ENCODE peak calls at places on chromosomes 5 and 9, in four cellular contexts. J is choroid plexus epithelial cell, A is endodermal cell, I is body of pancreas. S is an unnamed sample.

GRCh38 chr5:137415231-137415681 is 83.9 kb downstream of the SPOCK1 start:
- DNase-seq in J (peak), I (no peak), A (no peak), S (no peak)

GRCh38 chr9:2870340-2870739 is 26.4 kb upstream of the PUM3 start:
- DNase-seq in J (no peak), A (no peak), I (no peak), S (no peak)

GRCh38 chr5:136166909-136167308 is 26.1 kb downstream of the SMIM32 start:
- DNase-seq in J (no peak), A (no peak), I (no peak), S (no peak)

GRCh38 chr9:97983524-97984187 is 515 bp downstream of the ANP32B start:
- DNase-seq in A (peak), I (peak), J (peak), S (no peak)

GRCh38 chr5:10503997-10504761 is 59.7 kb upstream of the ANKRD33B start:
- DNase-seq in I (peak), J (no peak), A (no peak), S (no peak)

GRCh38 chr5:123088031-123088805 is 823 bp upstream of the PRDM6 start:
- DNase-seq in I (peak), A (peak), J (no peak), S (no peak)

GRCh38 chr5:32116574-32117313 is 57.4 kb downstream of the GOLPH3 start:
- DNase-seq in J (peak), A (no peak), I (no peak), S (no peak)

GRCh38 chr9:114205171-114206015 is 50.1 kb downstream of the COL27A1 start:
- DNase-seq in I (no peak), J (no peak), A (no peak), S (no peak)

GRCh38 chr9:115192835-115193234 is 74.9 kb upstream of the TNC start:
- DNase-seq in A (no peak), I (no peak), J (no peak), S (no peak)

GRCh38 chr9:19320495-19320894 is 59.5 kb downstream of the RPS6 start:
- DNase-seq in I (no peak), J (no peak), A (no peak), S (no peak)

GRCh38 chr5:16842916-16843315 is 93.2 kb downstream of the MYO10 start:
- DNase-seq in I (no peak), A (no peak), J (no peak), S (no peak)

GRCh38 chr9:109806506-109807115 is 26.6 kb downstream of the PALM2AKAP2 start:
- DNase-seq in A (no peak), I (no peak), J (peak), S (peak)

GRCh38 chr5:37725185-37725584 is 114.7 kb downstream of the GDNF start:
- DNase-seq in I (no peak), A (no peak), J (no peak), S (no peak)

GRCh38 chr5:53355316-53355715 is 125.1 kb upstream of the FST start:
- DNase-seq in I (no peak), A (no peak), J (peak), S (no peak)

GRCh38 chr5:111345731-111346130 is 121.5 kb downstream of the CAMK4 start:
- DNase-seq in J (no peak), I (no peak), A (no peak), S (no peak)

GRCh38 chr9:93128715-93129224 is 5.3 kb downstream of the NINJ1 start:
- DNase-seq in J (no peak), I (no peak), A (peak), S (no peak)

GRCh38 chr5:14364096-14364495 is 217.5 kb upstream of the OTULINL start:
- DNase-seq in A (no peak), I (no peak), J (peak), S (no peak)

GRCh38 chr5:115366223-115366622 is 69.8 kb upstream of the CCDC112 start:
- DNase-seq in J (peak), A (no peak), I (no peak), S (peak)

GRCh38 chr5:98424681-98425454 is 348.6 kb upstream of the RGMB start:
- DNase-seq in J (peak), I (no peak), A (no peak), S (peak)

DNA sequence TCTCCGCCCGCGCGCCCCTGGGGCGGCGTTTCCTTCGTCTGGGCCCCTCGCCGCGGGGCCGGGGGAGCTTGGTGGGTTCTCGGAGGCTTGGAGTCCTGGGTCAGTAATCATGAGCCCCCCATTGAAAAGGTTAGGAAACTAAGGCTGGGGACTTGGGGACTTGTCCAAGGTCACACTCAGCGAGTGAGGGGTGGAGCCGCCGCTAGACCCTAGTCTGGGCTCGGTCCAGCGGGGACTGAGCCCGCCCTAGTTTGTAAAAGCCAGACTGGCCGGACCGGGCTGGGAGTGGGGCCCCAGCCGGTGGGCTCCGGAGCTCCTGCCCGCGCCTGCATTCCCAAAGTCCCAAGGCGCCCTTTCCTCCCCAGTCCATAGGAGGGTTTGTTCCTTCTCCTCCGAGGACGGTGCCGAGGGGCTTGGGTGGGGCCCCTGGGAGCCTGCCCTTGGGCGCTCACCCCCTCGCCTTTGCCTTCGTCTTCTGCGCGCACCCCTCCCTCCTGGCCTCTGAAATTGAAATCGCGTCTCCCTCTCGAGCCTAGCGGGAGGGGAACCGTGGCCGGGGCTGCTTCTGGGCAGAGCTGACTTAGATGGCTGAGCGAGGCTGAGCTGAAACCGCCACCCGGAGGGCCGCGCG is 995 bp downstream of the OLFM1 start:
- DNase-seq in A (peak), J (no peak), I (no peak), S (no peak)
- H3K4me3 ChIP-seq in A (peak), J (no peak), I (no peak), S (no peak)

DNA sequence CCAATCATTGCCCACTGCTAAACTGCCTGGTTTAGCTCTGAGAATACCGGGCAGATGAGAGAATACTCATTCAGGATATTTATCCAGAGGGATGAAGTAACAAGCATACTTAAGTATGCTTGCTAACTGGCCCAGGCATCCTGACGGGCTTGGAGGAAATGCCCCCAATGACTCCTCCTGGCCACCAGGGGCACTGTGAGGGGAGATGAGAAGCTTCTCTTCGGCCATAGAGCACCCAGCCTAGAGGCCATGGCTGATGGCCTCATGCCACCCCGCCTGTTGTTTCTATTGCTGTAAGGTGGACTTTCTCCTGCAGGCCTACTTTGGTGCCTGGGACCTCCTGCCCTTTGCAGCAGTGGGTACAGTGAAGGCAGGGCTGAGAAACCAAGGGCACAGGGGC is 134.5 kb upstream of the FSTL4 start:
- DNase-seq in A (peak), J (no peak), I (no peak), S (no peak)
- TF ChIP-seq CTCF in A (peak), J (peak), I (no peak), S (peak)

DNA sequence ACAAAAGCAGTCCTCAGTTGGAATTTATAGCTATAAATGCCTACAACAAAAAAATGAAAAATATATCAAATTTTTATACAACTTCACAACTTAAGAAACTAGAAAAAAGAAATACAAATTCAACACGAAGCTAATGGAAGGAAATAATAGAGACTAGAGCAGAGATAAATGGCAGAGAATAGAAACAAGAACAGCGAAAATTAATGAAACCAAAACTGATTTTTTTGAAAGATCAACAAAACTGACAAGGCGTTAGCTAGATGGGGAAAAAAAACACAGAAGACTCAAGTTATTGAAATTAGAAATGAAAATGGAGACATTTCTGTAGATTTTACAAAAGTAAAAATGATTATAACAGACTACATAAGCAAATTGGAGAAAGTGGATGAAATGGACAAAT is 20.6 kb downstream of the TPD52L3 start:
- DNase-seq in J (no peak), I (no peak), A (no peak), S (no peak)
- H3K4me3 ChIP-seq in J (no peak), I (no peak), A (no peak), S (no peak)

DNA sequence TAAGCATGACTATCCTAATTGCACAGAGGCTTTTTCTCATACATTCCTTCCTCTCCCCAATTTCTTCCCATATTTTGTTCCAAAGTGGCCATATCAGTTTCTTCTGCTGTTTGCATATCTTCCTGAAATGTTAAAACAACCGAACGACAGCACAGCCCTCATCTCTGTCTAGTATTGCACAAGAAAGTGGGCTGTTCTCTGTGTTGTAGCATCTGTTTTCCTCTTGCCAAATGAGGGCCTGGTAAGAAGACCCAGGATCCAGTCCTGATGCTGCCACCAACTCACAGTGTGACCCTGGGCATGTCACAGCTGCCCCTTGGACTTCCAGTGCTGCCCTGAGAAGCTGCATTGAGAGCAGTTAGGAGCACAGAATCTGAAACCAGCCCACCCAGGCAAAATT is 4.1 kb downstream of the SLC31A2 start:
- DNase-seq in I (no peak), J (peak), A (no peak), S (no peak)
- TF ChIP-seq CTCF in I (no peak), J (no peak), A (no peak), S (no peak)

GRCh38 chr9:90268613-90269012 is 374.0 kb downstream of the DIRAS2 start:
- DNase-seq in A (no peak), J (no peak), I (no peak), S (no peak)
- H3K4me3 ChIP-seq in A (no peak), J (no peak), I (no peak), S (no peak)

DNA sequence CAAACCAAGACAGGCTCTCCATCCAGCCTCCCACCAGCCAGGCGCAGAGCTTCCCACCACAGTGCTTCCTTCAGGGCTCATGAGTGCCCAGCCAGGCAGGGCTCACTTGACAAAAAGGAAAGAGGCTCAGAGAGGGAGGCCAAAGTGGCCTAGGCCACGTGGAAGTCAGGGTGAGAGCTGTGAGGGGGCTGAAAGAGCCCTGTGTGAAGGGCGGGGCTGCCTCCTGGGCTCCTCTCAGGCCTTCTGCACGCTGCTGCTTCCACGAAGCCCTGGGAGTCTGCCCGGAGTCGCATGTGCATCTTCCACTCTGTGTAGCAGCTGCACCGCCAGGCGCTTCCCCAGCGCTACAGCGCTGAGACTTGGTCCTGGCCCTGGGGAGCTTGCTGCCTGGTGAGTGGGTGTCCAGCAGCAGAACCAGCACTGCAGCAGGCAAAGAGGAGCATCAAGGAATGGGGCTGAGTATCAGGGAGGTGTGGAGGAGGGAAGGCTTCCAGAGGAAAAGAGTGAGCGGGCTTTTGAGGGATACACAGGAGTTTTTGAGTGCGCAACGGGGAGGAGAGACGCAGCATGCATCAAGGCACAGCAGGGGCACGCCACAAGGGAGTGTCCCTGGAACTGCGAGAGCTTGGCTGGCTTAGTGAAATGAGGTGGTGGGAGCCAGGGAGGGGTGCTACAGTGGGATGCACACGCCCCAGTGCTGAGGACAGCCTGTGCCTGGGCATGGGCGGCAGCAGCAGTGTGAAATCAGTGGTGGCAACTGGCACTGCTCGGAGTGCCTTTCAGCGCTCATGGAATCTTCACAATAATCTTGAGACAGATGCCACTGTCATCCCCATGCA is 178.0 kb downstream of the GAPVD1 start:
- DNase-seq in A (no peak), J (no peak), I (no peak), S (no peak)
- TF ChIP-seq CTCF in A (no peak), J (no peak), I (no peak), S (no peak)

DNA sequence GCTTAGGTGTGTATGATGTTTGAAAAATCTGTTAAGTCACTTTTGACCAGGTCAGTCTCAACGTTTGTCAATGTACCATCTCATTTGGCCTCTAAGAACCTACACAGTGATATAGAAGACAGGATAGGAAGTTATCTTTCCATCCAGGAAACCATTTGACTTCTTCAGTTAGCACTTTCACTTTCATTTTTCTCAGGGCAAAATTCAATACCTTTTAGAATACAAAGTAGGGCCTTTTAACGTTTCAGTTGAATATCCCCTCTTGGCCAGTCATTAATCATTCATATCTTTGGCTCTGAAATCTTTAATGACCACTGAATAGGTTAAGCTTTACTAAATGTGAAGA is 101.0 kb upstream of the GNAQ start:
- DNase-seq in J (peak), A (no peak), I (no peak), S (no peak)
- H3K4me3 ChIP-seq in J (no peak), A (no peak), I (no peak), S (no peak)

GRCh38 chr5:129541648-129542251 is 81.7 kb downstream of the ADAMTS19 start:
- DNase-seq in I (no peak), J (peak), A (no peak), S (no peak)
- TF ChIP-seq CTCF in I (no peak), J (no peak), A (peak), S (no peak)

GRCh38 chr9:122193651-122194050 is 33.9 kb downstream of the MORN5 start:
- DNase-seq in I (no peak), A (no peak), J (no peak), S (no peak)
- H3K4me3 ChIP-seq in I (no peak), A (no peak), J (no peak), S (no peak)

S was measured in brain microvascular endothelial cell.